ENCODE peak calls at places on chromosomes 5 and 9, in four cellular contexts. One of them, this sample, is unnamed.

GRCh38 chr5:178203670-178204204 is 596 bp upstream of the HNRNPAB start:
- DNase-seq in HepG2: no peak
- DNase-seq in GM12878: no peak
- DNase-seq in H1: no peak
- DNase-seq in this sample: no peak

GRCh38 chr9:88949425-88949824 is 41.8 kb upstream of the S1PR3 start:
- DNase-seq in HepG2: no peak
- DNase-seq in GM12878: no peak
- DNase-seq in H1: no peak
- DNase-seq in this sample: no peak

GRCh38 chr9:74361508-74361907 is 135.6 kb upstream of the RORB start:
- DNase-seq in HepG2: no peak
- DNase-seq in GM12878: no peak
- DNase-seq in H1: no peak
- DNase-seq in this sample: no peak

GRCh38 chr9:99753436-99753835 is 68.2 kb upstream of the NR4A3 start:
- DNase-seq in HepG2: no peak
- DNase-seq in GM12878: no peak
- DNase-seq in H1: no peak
- DNase-seq in this sample: no peak

GRCh38 chr5:177469061-177469628 is 4.3 kb downstream of the DBN1 start:
- DNase-seq in HepG2: no peak
- DNase-seq in GM12878: no peak
- DNase-seq in H1: no peak
- DNase-seq in this sample: peak

GRCh38 chr5:52007230-52007858 is 624.1 kb downstream of the ISL1 start:
- DNase-seq in HepG2: peak
- DNase-seq in GM12878: no peak
- DNase-seq in H1: no peak
- DNase-seq in this sample: peak

GRCh38 chr5:109859537-109859936 is 169.8 kb downstream of the MAN2A1 start:
- DNase-seq in HepG2: no peak
- DNase-seq in GM12878: no peak
- DNase-seq in H1: no peak
- DNase-seq in this sample: no peak

GRCh38 chr9:82133973-82134372 is 145.4 kb downstream of the SPATA31D1 start:
- DNase-seq in HepG2: no peak
- DNase-seq in GM12878: no peak
- DNase-seq in H1: no peak
- DNase-seq in this sample: no peak

GRCh38 chr5:3142261-3143027 is 391.0 kb upstream of the IRX2 start:
- DNase-seq in HepG2: no peak
- DNase-seq in GM12878: no peak
- DNase-seq in H1: no peak
- DNase-seq in this sample: no peak

GRCh38 chr5:157431544-157432200 is 28.3 kb upstream of the NIPAL4 start:
- DNase-seq in HepG2: peak
- DNase-seq in GM12878: peak
- DNase-seq in H1: no peak
- DNase-seq in this sample: no peak

GRCh38 chr5:159792180-159792579 is 124.1 kb upstream of the ADRA1B start:
- DNase-seq in HepG2: no peak
- DNase-seq in GM12878: no peak
- DNase-seq in H1: no peak
- DNase-seq in this sample: no peak

GRCh38 chr5:177089825-177090641 is 3.3 kb downstream of the FGFR4 start:
- DNase-seq in HepG2: no peak
- DNase-seq in GM12878: no peak
- DNase-seq in H1: no peak
- DNase-seq in this sample: no peak

GRCh38 chr9:6655036-6655435 is 9.5 kb upstream of the GLDC start:
- DNase-seq in HepG2: no peak
- DNase-seq in GM12878: peak
- DNase-seq in H1: no peak
- DNase-seq in this sample: no peak

GRCh38 chr5:120882042-120882775 is 418.1 kb downstream of the PRR16 start:
- DNase-seq in HepG2: no peak
- DNase-seq in GM12878: no peak
- DNase-seq in H1: no peak
- DNase-seq in this sample: no peak
- TF ChIP-seq TAF1 in HepG2: no peak
- TF ChIP-seq TAF1 in GM12878: no peak
- TF ChIP-seq TAF1 in H1: no peak
- TF ChIP-seq TAF1 in this sample: no peak

GRCh38 chr5:124860271-124860670 is 113.8 kb upstream of the ZNF608 start:
- DNase-seq in HepG2: no peak
- DNase-seq in GM12878: no peak
- DNase-seq in H1: no peak
- DNase-seq in this sample: peak

GRCh38 chr5:124856726-124857125 is 110.3 kb upstream of the ZNF608 start:
- DNase-seq in HepG2: no peak
- DNase-seq in GM12878: no peak
- DNase-seq in H1: no peak
- DNase-seq in this sample: no peak

GRCh38 chr5:124858612-124859011 is 112.2 kb upstream of the ZNF608 start:
- DNase-seq in HepG2: no peak
- DNase-seq in GM12878: no peak
- DNase-seq in H1: no peak
- DNase-seq in this sample: peak

GRCh38 chr5:124859027-124859426 is 112.6 kb upstream of the ZNF608 start:
- DNase-seq in HepG2: no peak
- DNase-seq in GM12878: no peak
- DNase-seq in H1: no peak
- DNase-seq in this sample: peak
- H3K4me3 ChIP-seq in HepG2: no peak
- H3K4me3 ChIP-seq in GM12878: no peak
- H3K4me3 ChIP-seq in H1: no peak
- H3K4me3 ChIP-seq in this sample: no peak

DNA sequence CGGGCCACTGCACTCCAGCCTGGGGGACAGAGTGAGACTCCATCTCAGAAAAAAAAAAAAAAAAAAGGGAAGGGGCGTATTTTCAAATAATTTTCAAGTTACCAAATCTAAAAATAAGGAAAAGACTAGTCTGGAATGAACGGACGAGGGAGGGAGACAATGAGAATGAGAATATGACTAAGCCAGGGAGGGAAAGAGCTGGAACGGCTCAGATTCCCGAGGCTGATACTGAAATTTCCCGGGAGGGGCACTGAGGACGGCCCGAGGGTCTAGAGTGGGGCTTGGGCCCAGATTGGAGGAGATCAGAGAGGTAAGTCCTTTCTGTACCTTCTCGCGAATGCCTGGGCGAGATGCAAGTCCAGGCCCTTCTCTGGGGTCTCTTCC is 3.4 kb upstream of the CCIN start:
- DNase-seq in HepG2: no peak
- DNase-seq in GM12878: no peak
- DNase-seq in H1: no peak
- DNase-seq in this sample: no peak
- TF ChIP-seq TAF1 in HepG2: no peak
- TF ChIP-seq TAF1 in GM12878: no peak
- TF ChIP-seq TAF1 in H1: no peak
- TF ChIP-seq TAF1 in this sample: no peak

GRCh38 chr9:132481467-132481866 is 71.5 kb downstream of the CFAP77 start:
- DNase-seq in HepG2: no peak
- DNase-seq in GM12878: no peak
- DNase-seq in H1: no peak
- DNase-seq in this sample: no peak
- H3K4me3 ChIP-seq in HepG2: no peak
- H3K4me3 ChIP-seq in GM12878: no peak
- H3K4me3 ChIP-seq in H1: no peak
- H3K4me3 ChIP-seq in this sample: no peak

GRCh38 chr5:136811551-136811950 is 446.2 kb upstream of the TRPC7 start:
- DNase-seq in HepG2: no peak
- DNase-seq in GM12878: no peak
- DNase-seq in H1: no peak
- DNase-seq in this sample: no peak
- TF ChIP-seq TAF1 in HepG2: no peak
- TF ChIP-seq TAF1 in GM12878: no peak
- TF ChIP-seq TAF1 in H1: no peak
- TF ChIP-seq TAF1 in this sample: no peak

DNA sequence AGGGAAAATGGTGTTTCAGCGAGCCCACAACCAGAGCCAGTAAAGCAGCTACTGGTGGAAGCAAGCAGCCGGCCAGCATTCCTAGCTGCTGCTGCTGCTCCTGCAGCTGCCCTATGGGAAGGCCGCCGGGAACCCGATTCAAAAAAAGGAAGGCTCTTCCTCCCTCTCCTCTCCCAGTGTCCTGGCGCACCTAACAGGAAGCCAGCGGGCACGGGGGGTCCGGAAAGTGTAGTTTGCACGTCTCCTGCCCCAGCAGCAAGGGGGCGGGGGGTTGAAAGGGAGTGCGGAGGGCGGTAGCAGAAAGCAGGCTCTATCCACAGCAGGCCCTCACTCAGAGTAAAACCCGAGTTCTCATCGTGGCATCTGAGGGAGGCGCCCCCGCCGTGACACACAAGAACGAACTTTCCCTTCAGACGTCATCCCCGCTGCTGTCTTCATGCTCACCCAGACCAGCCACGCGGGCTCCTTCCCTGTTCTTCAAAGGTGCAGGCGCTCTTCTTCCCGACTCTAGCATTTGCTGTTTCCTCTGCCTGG is 16.5 kb downstream of the GRXCR2 start:
- DNase-seq in HepG2: peak
- DNase-seq in GM12878: no peak
- DNase-seq in H1: peak
- DNase-seq in this sample: no peak
- H3K4me3 ChIP-seq in HepG2: peak
- H3K4me3 ChIP-seq in GM12878: no peak
- H3K4me3 ChIP-seq in H1: peak
- H3K4me3 ChIP-seq in this sample: no peak

GRCh38 chr5:83924171-83924570 is 203.5 kb upstream of the HAPLN1 start:
- DNase-seq in HepG2: no peak
- DNase-seq in GM12878: no peak
- DNase-seq in H1: no peak
- DNase-seq in this sample: no peak

GRCh38 chr5:83925321-83925877 is 204.7 kb upstream of the HAPLN1 start:
- DNase-seq in HepG2: no peak
- DNase-seq in GM12878: no peak
- DNase-seq in H1: no peak
- DNase-seq in this sample: no peak

GRCh38 chr5:83924891-83925290 is 204.2 kb upstream of the HAPLN1 start:
- DNase-seq in HepG2: no peak
- DNase-seq in GM12878: no peak
- DNase-seq in H1: no peak
- DNase-seq in this sample: no peak

GRCh38 chr5:83925952-83926351 is 205.3 kb upstream of the HAPLN1 start:
- DNase-seq in HepG2: no peak
- DNase-seq in GM12878: no peak
- DNase-seq in H1: no peak
- DNase-seq in this sample: no peak

DNA sequence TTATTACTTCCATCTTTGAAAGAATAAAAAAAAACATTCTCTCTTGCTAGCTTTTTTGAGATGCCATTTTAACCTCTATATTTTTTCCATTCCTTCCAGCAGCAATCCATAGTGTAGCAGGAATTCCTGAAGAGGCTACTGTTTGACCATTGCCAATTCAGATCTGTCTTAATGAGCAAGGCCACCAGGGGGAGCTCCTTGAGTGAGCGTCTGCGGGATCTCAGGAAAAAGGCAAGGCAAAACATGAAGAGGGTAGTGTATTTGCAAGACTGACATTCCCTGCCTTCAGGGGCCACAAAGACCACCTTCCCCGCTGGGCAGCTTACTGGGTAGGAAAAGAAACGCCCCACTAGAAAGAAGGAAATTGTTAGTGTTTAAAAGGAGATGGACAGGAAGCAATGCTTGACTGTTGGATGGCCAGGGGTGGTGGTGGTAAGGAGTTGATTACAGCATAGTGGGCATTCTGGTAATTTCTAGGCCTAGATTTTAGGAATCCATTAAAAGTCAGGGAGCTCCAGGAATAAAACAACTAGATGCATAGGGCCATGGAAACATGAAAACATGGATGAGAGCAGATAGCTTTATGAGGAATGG is 206.6 kb upstream of the HAPLN1 start:
- DNase-seq in HepG2: peak
- DNase-seq in GM12878: no peak
- DNase-seq in H1: peak
- DNase-seq in this sample: peak
- TF ChIP-seq TAF1 in HepG2: no peak
- TF ChIP-seq TAF1 in GM12878: no peak
- TF ChIP-seq TAF1 in H1: no peak
- TF ChIP-seq TAF1 in this sample: no peak

GRCh38 chr9:134338394-134339182 is 12.3 kb downstream of the RXRA start:
- DNase-seq in HepG2: no peak
- DNase-seq in GM12878: no peak
- DNase-seq in H1: no peak
- DNase-seq in this sample: peak
- H3K4me3 ChIP-seq in HepG2: peak
- H3K4me3 ChIP-seq in GM12878: no peak
- H3K4me3 ChIP-seq in H1: no peak
- H3K4me3 ChIP-seq in this sample: no peak

GRCh38 chr5:55634866-55635265 is 77.3 kb downstream of the SLC38A9 start:
- DNase-seq in HepG2: no peak
- DNase-seq in GM12878: no peak
- DNase-seq in H1: no peak
- DNase-seq in this sample: no peak

GRCh38 chr5:55634204-55634785 is 77.8 kb downstream of the SLC38A9 start:
- DNase-seq in HepG2: no peak
- DNase-seq in GM12878: no peak
- DNase-seq in H1: no peak
- DNase-seq in this sample: no peak

GRCh38 chr5:55638455-55638854 is 73.7 kb downstream of the SLC38A9 start:
- DNase-seq in HepG2: no peak
- DNase-seq in GM12878: no peak
- DNase-seq in H1: no peak
- DNase-seq in this sample: no peak

GRCh38 chr5:55636177-55636576 is 75.9 kb downstream of the SLC38A9 start:
- DNase-seq in HepG2: no peak
- DNase-seq in GM12878: no peak
- DNase-seq in H1: no peak
- DNase-seq in this sample: peak

DNA sequence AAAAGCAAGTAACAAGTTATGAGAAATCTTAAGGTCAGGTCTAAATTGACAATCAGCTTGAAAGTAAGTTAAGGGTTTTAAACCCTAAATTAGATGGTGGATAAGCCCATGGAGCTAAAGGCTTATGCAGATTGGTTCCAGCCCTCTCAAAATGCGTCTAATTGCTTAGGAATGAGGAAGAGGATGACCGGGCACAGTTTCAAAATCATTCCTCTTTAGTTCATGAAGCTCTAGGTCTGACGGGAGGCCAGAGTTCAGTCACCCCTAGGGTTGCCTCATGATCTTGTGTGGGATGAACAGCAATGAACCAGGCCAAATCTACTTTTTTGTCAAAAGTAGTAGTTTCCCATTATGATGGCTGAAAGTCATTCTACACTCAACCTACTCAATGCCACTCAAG is 75.4 kb downstream of the SLC38A9 start:
- DNase-seq in HepG2: peak
- DNase-seq in GM12878: no peak
- DNase-seq in H1: no peak
- DNase-seq in this sample: no peak
- TF ChIP-seq TAF1 in HepG2: no peak
- TF ChIP-seq TAF1 in GM12878: no peak
- TF ChIP-seq TAF1 in H1: no peak
- TF ChIP-seq TAF1 in this sample: no peak

This sample was measured in SK-N-SH.